ENCODE peak calls at places on chromosomes 16 and 17, in six cellular contexts. W is cardiac fibroblast, H is DND-41, J is A549, Y is mucosa of descending colon, O is cardiac muscle cell. F is an unnamed sample.

GRCh38 chr16:30527635-30528178 is 1.3 kb upstream of the ZNF768 start:
- DNase-seq in W (no peak), H (no peak), J (no peak), Y (peak; percentile 56), O (no peak), F (no peak)

GRCh38 chr17:2170023-2170422 is 115.1 kb downstream of the HIC1 start:
- DNase-seq in W (no peak), H (no peak), J (peak; percentile 39), Y (peak; percentile 55), O (no peak), F (no peak)

GRCh38 chr17:17420561-17421269 is 56.1 kb upstream of the MED9 start:
- DNase-seq in W (peak; percentile 100), H (no peak), J (no peak), Y (no peak), O (peak; percentile 98), F (no peak)

GRCh38 chr17:79645022-79645776 is 34.3 kb upstream of the RBFOX3 start:
- DNase-seq in W (no peak), H (no peak), J (no peak), Y (no peak), O (no peak), F (no peak)

GRCh38 chr17:82458885-82459424 is 414 bp downstream of the NARF start:
- DNase-seq in W (peak; percentile 22), H (no peak), J (no peak), Y (peak; percentile 40), O (peak; percentile 31), F (no peak)

GRCh38 chr16:65547799-65548446 is 426.1 kb upstream of the CDH11 start:
- DNase-seq in W (peak; percentile 86), H (no peak), J (no peak), Y (no peak), O (peak; percentile 98), F (peak; percentile 96)

GRCh38 chr16:54935411-54936085 is 4.9 kb downstream of the IRX5 start:
- DNase-seq in W (no peak), H (no peak), J (no peak), Y (no peak), O (peak; percentile 8), F (no peak)

GRCh38 chr17:46071796-46072195 is 72.7 kb downstream of the STH start:
- DNase-seq in W (no peak), H (no peak), J (no peak), Y (no peak), O (no peak), F (no peak)

GRCh38 chr17:30555942-30556341 is 78.7 kb downstream of the GOSR1 start:
- DNase-seq in W (no peak), H (no peak), J (no peak), Y (no peak), O (no peak), F (no peak)

GRCh38 chr16:85330694-85331188 is 218.5 kb upstream of the CIBAR2 start:
- DNase-seq in W (peak; percentile 80), H (peak; percentile 25), J (peak; percentile 79), Y (no peak), O (peak; percentile 91), F (peak; percentile 73)

GRCh38 chr16:70252355-70252988 is 732 bp upstream of the EXOSC6 start:
- DNase-seq in W (peak; percentile 32), H (no peak), J (peak; percentile 54), Y (no peak), O (peak; percentile 15), F (no peak)

GRCh38 chr17:75207760-75208159 is 2.3 kb downstream of the NUP85 start:
- DNase-seq in W (no peak), H (no peak), J (no peak), Y (no peak), O (no peak), F (no peak)

GRCh38 chr16:72905581-72905980 is 142.3 kb downstream of the ZFHX3 start:
- DNase-seq in W (peak; percentile 75), H (no peak), J (no peak), Y (no peak), O (no peak), F (peak; percentile 7)

GRCh38 chr17:80025140-80025539 is 10.5 kb downstream of the TBC1D16 start:
- DNase-seq in W (no peak), H (peak; percentile 33), J (no peak), Y (peak; percentile 40), O (no peak), F (no peak)

GRCh38 chr17:80941743-80942211 is 49.9 kb upstream of the CHMP6 start:
- DNase-seq in W (no peak), H (no peak), J (no peak), Y (no peak), O (peak; percentile 80), F (no peak)

GRCh38 chr17:46815474-46816353 is 2.8 kb downstream of the WNT3 start:
- DNase-seq in W (no peak), H (no peak), J (no peak), Y (no peak), O (no peak), F (no peak)

GRCh38 chr17:17073627-17074521 is 31.6 kb downstream of the MPRIP start:
- DNase-seq in W (peak; percentile 58), H (no peak), J (no peak), Y (no peak), O (no peak), F (no peak)

GRCh38 chr17:32912218-32912897 is 15.6 kb upstream of the TMEM98 start:
- DNase-seq in W (peak; percentile 66), H (no peak), J (peak; percentile 76), Y (peak; percentile 90), O (peak; percentile 85), F (peak; percentile 41)

GRCh38 chr16:79767597-79768280 is 167.2 kb upstream of the MAF start:
- DNase-seq in W (peak; percentile 27), H (no peak), J (peak; percentile 24), Y (peak; percentile 64), O (peak; percentile 51), F (peak; percentile 75)
- H3K4me3 ChIP-seq in W (peak overlapping the region; percentile 9), H (no peak overlapping the region), J (no peak overlapping the region), Y (no peak overlapping the region), O (no peak overlapping the region), F (peak overlapping the region; percentile 21)

DNA sequence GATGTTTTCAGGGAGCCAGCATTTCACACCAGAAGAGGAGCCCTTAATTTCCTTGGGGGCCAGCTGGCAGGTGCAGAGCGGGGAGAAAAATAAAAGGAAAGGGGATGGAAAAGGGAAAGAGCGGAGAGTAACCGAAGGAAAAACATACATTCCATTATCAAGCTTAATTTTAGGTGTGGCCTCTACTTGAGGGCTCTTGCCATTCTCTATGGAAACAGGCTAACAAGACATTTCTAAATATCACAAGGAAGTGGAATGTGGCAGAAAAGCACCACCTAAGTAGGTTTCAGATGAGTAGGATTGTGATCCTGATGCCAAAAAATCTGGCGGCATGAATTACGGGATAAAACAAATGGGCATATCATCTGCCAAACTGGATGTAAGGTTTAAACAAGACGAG is 970 bp upstream of the DYNC1LI2 start:
- DNase-seq in W (no peak), H (no peak), J (no peak), Y (no peak), O (no peak), F (no peak)
- H3K4me3 ChIP-seq in W (no peak overlapping the region), H (peak overlapping the region; percentile 73), J (no peak overlapping the region), Y (no peak overlapping the region), O (no peak overlapping the region), F (no peak overlapping the region)

DNA sequence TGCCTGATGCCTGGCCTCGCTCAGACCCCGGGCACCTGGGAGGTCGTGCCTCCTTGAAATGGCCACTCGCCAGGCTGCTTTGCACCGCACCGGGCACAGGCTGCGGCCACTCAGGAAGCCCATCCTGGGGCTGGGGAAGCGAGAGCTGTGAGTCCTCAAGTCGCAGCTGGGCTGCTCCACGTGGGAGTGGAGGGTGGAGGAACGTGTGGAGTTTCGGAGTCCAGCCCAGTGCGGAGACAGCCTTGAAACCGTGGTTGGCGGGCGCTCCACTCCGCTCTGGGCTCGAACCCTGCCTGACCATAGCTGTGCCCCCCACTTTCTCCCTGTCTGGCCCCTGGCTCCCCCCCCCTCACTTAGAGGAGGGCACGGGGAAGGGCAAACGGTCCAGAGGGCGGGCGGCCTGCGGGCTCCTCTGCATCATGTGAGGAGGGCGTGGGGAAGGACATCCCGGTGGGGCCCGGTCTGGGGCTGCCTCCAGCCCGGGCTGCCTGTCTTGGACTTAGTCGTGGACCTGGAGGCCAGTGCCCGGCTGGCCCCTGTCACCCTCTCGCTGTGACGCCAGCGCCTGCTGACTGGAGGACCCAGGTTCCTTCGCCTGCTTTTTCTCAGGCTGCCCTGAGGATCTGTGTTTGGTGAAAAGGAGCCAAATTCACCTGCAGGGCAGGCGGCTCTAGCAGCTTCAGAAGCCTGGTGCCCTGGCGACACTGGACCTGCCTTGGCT is 2.5 kb downstream of the UBE2I start:
- DNase-seq in W (peak; percentile 40), H (no peak), J (no peak), Y (no peak), O (peak; percentile 30), F (no peak)
- H3K4me3 ChIP-seq in W (peak overlapping the region; percentile 74), H (peak overlapping the region; percentile 61), J (peak overlapping the region; percentile 80), Y (no peak overlapping the region), O (peak overlapping the region; percentile 92), F (peak overlapping the region; percentile 83)

GRCh38 chr17:78315355-78316114 is 44.3 kb downstream of the SOCS3 start:
- DNase-seq in W (peak; percentile 94), H (no peak), J (peak; percentile 94), Y (peak; percentile 81), O (peak; percentile 94), F (peak; percentile 97)
- H3K4me3 ChIP-seq in W (peak overlapping the region; percentile 30), H (no peak overlapping the region), J (peak overlapping the region; percentile 29), Y (no peak overlapping the region), O (no peak overlapping the region), F (peak overlapping the region; percentile 9)

GRCh38 chr17:48725005-48725293 is 2.0 kb downstream of the PRAC2 start:
- DNase-seq in W (no peak), H (no peak), J (no peak), Y (no peak), O (no peak), F (no peak)
- H3K4me3 ChIP-seq in W (no peak overlapping the region), H (no peak overlapping the region), J (no peak overlapping the region), Y (no peak overlapping the region), O (no peak overlapping the region), F (no peak overlapping the region)

GRCh38 chr17:21034350-21035235 is 8.2 kb downstream of the USP22 start:
- DNase-seq in W (peak; percentile 46), H (no peak), J (no peak), Y (peak; percentile 27), O (peak; percentile 51), F (no peak)
- H3K4me3 ChIP-seq in W (no peak overlapping the region), H (no peak overlapping the region), J (no peak overlapping the region), Y (no peak overlapping the region), O (no peak overlapping the region), F (no peak overlapping the region)

DNA sequence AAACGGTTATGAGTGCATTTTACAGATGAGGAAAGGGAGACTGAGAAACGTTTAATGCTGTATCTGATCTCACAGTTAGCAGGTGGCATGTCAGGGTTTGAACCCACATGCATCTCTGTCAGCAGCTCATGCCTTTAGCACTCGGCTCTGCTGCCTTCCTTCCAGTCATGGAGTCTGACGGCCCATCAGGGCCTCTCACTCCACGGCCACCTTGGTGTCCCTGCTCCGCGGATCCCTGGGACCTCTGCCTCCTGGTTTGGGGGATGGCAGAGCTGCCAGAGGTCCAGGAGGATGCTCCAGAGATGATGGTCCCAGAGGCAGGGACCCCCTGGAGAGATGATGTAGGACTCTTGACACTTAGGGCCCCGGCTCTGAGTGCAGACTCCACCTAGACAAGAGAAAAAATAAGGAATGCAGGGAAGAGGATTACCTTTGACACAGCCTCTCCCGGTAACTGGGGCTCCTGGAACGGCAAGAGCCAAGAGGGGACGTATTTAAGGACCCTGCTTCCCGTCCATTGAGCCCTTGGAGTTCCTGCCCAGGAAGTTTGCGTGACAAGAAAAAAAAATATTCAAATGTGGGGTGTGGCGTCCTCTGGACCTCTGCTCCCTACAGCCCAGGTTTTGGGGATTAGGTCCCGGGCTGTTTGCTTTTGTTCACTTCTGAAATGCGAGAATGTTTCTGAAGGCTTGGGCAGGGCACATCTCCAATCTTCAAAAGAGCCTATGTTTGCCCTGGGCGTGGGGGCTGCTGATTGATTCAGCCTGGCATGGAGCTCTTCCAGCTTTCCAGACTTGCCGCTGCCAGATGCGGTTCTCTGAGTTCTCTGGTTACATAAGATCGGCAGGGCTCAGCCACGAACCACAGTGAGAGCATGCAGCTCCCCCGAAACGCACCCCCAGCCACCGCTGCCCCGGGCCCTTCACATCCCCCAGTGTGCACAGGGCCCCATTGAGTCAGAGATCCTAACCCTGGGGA is at the start of gene ALDH3A1:
- DNase-seq in W (no peak), H (no peak), J (peak; percentile 99), Y (peak; percentile 60), O (no peak), F (no peak)
- H3K4me3 ChIP-seq in W (no peak within 1 kb of the TSS), H (no peak within 1 kb of the TSS), J (peak within 1 kb of the TSS; percentile 53), Y (no peak within 1 kb of the TSS), O (no peak within 1 kb of the TSS), F (no peak within 1 kb of the TSS)

F was measured in SJSA1.